ENCODE peak calls at places on chromosome 6, in five cellular contexts. W, B, S, Z and M are unnamed samples. For H3K36me3, the result is how much of the 10 kb centered on the place peaks cover.

GRCh38 chr6:110055387-110055735 is 77.2 kb downstream of the GPR6 start:
- DNase-seq in Z (no peak), S (no peak), B (no peak), W (no peak), M (no peak)

GRCh38 chr6:38432479-38432878 is 207.2 kb downstream of the BTBD9 start:
- DNase-seq in Z (no peak), S (no peak), W (no peak), B (no peak), M (no peak)

GRCh38 chr6:64257586-64257985 is 622.0 kb downstream of the PHF3 start:
- DNase-seq in W (no peak), S (no peak), Z (no peak), B (no peak), M (no peak)

GRCh38 chr6:3280091-3280490 is 21.3 kb downstream of the PSMG4 start:
- DNase-seq in S (no peak), B (no peak), Z (no peak), W (peak), M (no peak)

GRCh38 chr6:73308712-73309533 is 45.2 kb downstream of the DPPA5 start:
- DNase-seq in Z (peak), W (no peak), B (peak), S (no peak), M (no peak)

GRCh38 chr6:166608819-166609218 is 18.2 kb downstream of the RPS6KA2 start:
- DNase-seq in S (no peak), W (no peak), Z (no peak), B (no peak), M (no peak)

GRCh38 chr6:113077794-113078193 is 730.7 kb downstream of the RFPL4B start:
- DNase-seq in B (no peak), Z (no peak), W (no peak), S (no peak), M (no peak)

GRCh38 chr6:37168809-37169457 is 1.0 kb upstream of the PIM1 start:
- DNase-seq in Z (no peak), S (no peak), B (peak), W (no peak), M (no peak)

GRCh38 chr6:143158113-143158581 is 97.5 kb downstream of the AIG1 start:
- DNase-seq in Z (no peak), S (no peak), B (no peak), W (no peak), M (no peak)

GRCh38 chr6:35007016-35007415 is 118.0 kb downstream of the ANKS1A start:
- DNase-seq in B (no peak), S (no peak), Z (no peak), W (no peak), M (no peak)

GRCh38 chr6:36906539-36906938 is 20.8 kb downstream of the C6orf89 start:
- DNase-seq in S (peak), Z (peak), W (no peak), B (no peak), M (no peak)

GRCh38 chr6:54056105-54056504 is 55.1 kb upstream of the MLIP start:
- DNase-seq in W (no peak), B (no peak), Z (no peak), S (no peak), M (no peak)

GRCh38 chr6:141133346-141133745 is 999.4 kb upstream of the GJE1 start:
- DNase-seq in Z (no peak), B (no peak), S (no peak), W (no peak), M (no peak)

GRCh38 chr6:110270166-110270565 is 88.0 kb downstream of the METTL24 start:
- DNase-seq in B (no peak), W (no peak), S (no peak), Z (no peak), M (no peak)

GRCh38 chr6:2852921-2853322 is 11.3 kb upstream of the SERPINB1 start:
- DNase-seq in Z (no peak), W (no peak), S (no peak), B (no peak), M (no peak)

GRCh38 chr6:44675449-44675848 is 287.9 kb downstream of the CDC5L start:
- DNase-seq in B (no peak), S (no peak), Z (no peak), W (no peak), M (no peak)

GRCh38 chr6:111763381-111763780 is 109.9 kb downstream of the FYN start:
- DNase-seq in W (no peak), Z (no peak), B (no peak), S (no peak), M (no peak)
- H3K4me3 ChIP-seq in W (no peak), Z (no peak), B (no peak), S (no peak), M (no peak)

DNA sequence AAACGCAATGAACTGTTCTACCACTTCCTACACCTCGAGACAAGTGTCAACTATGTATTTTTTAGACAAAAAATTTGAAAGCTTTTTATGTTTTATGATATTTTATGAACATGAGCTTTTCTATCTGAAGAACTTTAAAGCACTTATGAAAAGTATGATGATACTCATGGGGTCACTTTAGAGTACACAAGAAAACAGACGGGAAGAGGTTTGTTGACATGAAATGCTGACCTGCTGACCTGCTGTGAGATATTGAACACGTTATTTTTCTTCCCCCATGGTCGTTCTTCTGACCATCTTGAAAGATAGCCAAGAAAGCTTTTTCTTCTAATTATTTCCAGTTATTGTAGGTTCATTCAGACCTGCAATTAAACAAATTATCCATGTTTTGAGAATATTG is 63.1 kb downstream of the PLEKHG1 start:
- DNase-seq in W (no peak), Z (no peak), B (no peak), S (no peak), M (no peak)
- TF ChIP-seq CTCF in W (no peak), Z (no peak), B (no peak), S (no peak), M (no peak)

GRCh38 chr6:157107571-157107914 is 215.8 kb downstream of the TMEM242 start:
- DNase-seq in Z (no peak), S (no peak), W (no peak), B (no peak), M (no peak)

GRCh38 chr6:157106487-157106886 is 216.8 kb downstream of the TMEM242 start:
- DNase-seq in B (no peak), S (no peak), Z (no peak), W (no peak), M (no peak)

GRCh38 chr6:157110620-157111019 is 212.7 kb downstream of the TMEM242 start:
- DNase-seq in Z (no peak), B (no peak), W (no peak), S (no peak), M (no peak)

GRCh38 chr6:157107915-157108651 is 215.2 kb downstream of the TMEM242 start:
- DNase-seq in W (no peak), Z (no peak), B (no peak), S (no peak), M (peak)

GRCh38 chr6:157108923-157109322 is 214.4 kb downstream of the TMEM242 start:
- DNase-seq in B (no peak), S (no peak), Z (no peak), W (no peak), M (no peak)
- H3K36me3 ChIP-seq in B (under half), S (under half), Z (under half), W (under half), M (under half)

GRCh38 chr6:6915219-6915618 is 192.5 kb upstream of the RREB1 start:
- DNase-seq in B (no peak), Z (no peak), S (no peak), W (no peak), M (no peak)

GRCh38 chr6:6913346-6913745 is 194.4 kb upstream of the RREB1 start:
- DNase-seq in Z (no peak), B (no peak), W (no peak), S (no peak), M (no peak)

GRCh38 chr6:6918216-6918983 is 189.4 kb upstream of the RREB1 start:
- DNase-seq in S (no peak), B (no peak), Z (peak), W (no peak), M (no peak)

GRCh38 chr6:6916598-6916997 is 191.2 kb upstream of the RREB1 start:
- DNase-seq in S (no peak), W (no peak), B (no peak), Z (no peak), M (no peak)

GRCh38 chr6:6915813-6916547 is 191.8 kb upstream of the RREB1 start:
- DNase-seq in B (no peak), S (peak), W (peak), Z (peak), M (no peak)
- H3K4me3 ChIP-seq in B (no peak), S (peak), W (peak), Z (no peak), M (peak)

DNA sequence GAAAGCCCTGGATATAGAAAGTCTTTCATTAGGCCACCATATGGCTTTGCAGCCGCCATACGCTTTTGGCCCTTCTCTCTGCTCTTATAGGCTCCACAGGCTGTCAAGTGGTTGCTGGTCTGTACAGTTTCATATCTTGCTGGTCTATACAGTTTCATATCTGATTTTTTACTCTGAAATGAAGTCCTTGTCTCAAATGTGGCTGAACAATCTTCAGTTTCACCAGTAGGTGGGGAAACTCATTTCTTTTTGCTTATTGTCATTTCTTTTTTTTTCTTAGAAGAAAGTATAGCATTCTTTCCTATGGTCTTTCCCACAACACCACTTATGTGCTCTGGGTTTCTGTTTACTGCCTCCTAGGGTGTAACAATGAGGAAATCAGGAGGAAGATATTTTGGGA is 771.4 kb upstream of the MMS22L start:
- DNase-seq in Z (no peak), B (no peak), W (no peak), S (no peak), M (no peak)
- TF ChIP-seq CTCF in Z (no peak), B (no peak), W (no peak), S (no peak), M (no peak)

DNA sequence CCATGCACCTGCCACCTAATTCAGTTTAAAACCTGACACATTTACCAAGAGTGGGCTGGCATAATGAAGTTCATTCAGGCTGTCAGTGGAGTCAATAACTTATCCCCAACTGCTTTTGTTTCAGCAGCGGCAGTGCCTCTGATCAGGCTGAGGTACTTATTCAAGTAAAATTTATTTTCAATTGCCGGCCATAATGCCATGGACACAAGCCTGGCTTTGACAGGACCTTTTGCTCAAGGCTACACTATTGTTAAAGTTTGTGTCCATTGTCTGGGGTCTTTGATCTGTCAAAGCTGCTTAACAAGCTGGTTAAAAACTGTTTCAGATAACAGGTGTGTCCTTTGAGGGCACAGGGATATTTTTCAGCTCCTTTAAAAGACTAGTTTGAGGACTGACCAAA is 20.5 kb downstream of the OLIG3 start:
- DNase-seq in S (no peak), W (no peak), B (no peak), Z (no peak), M (no peak)
- H3K36me3 ChIP-seq in S (under half), W (under half), B (under half), Z (under half), M (under half)

GRCh38 chr6:138543648-138544047 is 44.4 kb upstream of the NHSL1 start:
- DNase-seq in W (no peak), S (no peak), B (no peak), Z (no peak), M (no peak)
- H3K4me3 ChIP-seq in W (no peak), S (no peak), B (peak), Z (no peak), M (no peak)